ENCODE peak calls at places on chromosome 11, in five cellular contexts. K, F, I, V and U are unnamed samples.

GRCh38 chr11:32892355-32893090 is at the start of gene QSER1:
- DNase-seq in K (peak), F (peak), I (no peak), V (peak), U (peak)

GRCh38 chr11:115929618-115930129 is 425.5 kb upstream of the CADM1 start:
- DNase-seq in K (no peak), F (no peak), I (no peak), V (no peak), U (no peak)

GRCh38 chr11:22431074-22431473 is 92.9 kb downstream of the SLC17A6 start:
- DNase-seq in K (no peak), F (no peak), I (no peak), V (no peak), U (no peak)

GRCh38 chr11:129365816-129366215 is 9.8 kb upstream of the BARX2 start:
- DNase-seq in K (no peak), F (no peak), I (no peak), V (no peak), U (no peak)

GRCh38 chr11:125129316-125129990 is 18.0 kb upstream of the TMEM218 start:
- DNase-seq in K (no peak), F (no peak), I (no peak), V (no peak), U (no peak)

GRCh38 chr11:17543574-17544180 is 539 bp downstream of the USH1C start:
- DNase-seq in K (no peak), F (no peak), I (no peak), V (no peak), U (no peak)

GRCh38 chr11:134383576-134384221 is 28.3 kb downstream of the B3GAT1 start:
- DNase-seq in K (no peak), F (no peak), I (no peak), V (no peak), U (no peak)

GRCh38 chr11:115990004-115990447 is 485.8 kb upstream of the CADM1 start:
- DNase-seq in K (no peak), F (no peak), I (no peak), V (no peak), U (peak)

GRCh38 chr11:80293293-80293692 is 852.5 kb upstream of the TENM4 start:
- DNase-seq in K (no peak), F (no peak), I (no peak), V (no peak), U (no peak)

GRCh38 chr11:115665958-115666357 is 161.7 kb upstream of the CADM1 start:
- DNase-seq in K (no peak), F (no peak), I (no peak), V (no peak), U (peak)

GRCh38 chr11:93396356-93396755 is 65.8 kb downstream of the DEUP1 start:
- DNase-seq in K (no peak), F (no peak), I (peak), V (no peak), U (no peak)

GRCh38 chr11:94664336-94664735 is 97.2 kb downstream of the PIWIL4 start:
- DNase-seq in K (no peak), F (no peak), I (no peak), V (no peak), U (no peak)

GRCh38 chr11:3109921-3110706 is 52.9 kb upstream of the CARS1 start:
- DNase-seq in K (peak), F (no peak), I (no peak), V (no peak), U (no peak)

GRCh38 chr11:10208045-10208674 is 85.9 kb downstream of the SBF2 start:
- DNase-seq in K (no peak), F (no peak), I (peak), V (no peak), U (no peak)

GRCh38 chr11:130118636-130119387 is 40.8 kb upstream of the ST14 start:
- DNase-seq in K (no peak), F (no peak), I (no peak), V (no peak), U (no peak)

GRCh38 chr11:111531687-111532364 is 8.7 kb upstream of the LAYN start:
- DNase-seq in K (peak), F (peak), I (peak), V (peak), U (no peak)

GRCh38 chr11:116740741-116741140 is 32.0 kb downstream of the BUD13 start:
- DNase-seq in K (no peak), F (no peak), I (no peak), V (no peak), U (no peak)

GRCh38 chr11:7604331-7604973 is 68.8 kb downstream of the CYB5R2 start:
- DNase-seq in K (no peak), F (no peak), I (no peak), V (no peak), U (no peak)

GRCh38 chr11:6817668-6818067 is 18.2 kb upstream of the OR6A2 start:
- DNase-seq in K (no peak), F (no peak), I (no peak), V (no peak), U (no peak)

GRCh38 chr11:2898366-2899079 is 12.9 kb upstream of the CDKN1C start:
- DNase-seq in K (peak), F (peak), I (peak), V (peak), U (peak)